ENCODE peak calls at places on chromosomes 1 and 21, in four cellular contexts. O is K562, B is GM12878, G is A549. Z is an unnamed sample.

GRCh38 chr1:96309783-96310182 is 411.8 kb upstream of the PTBP2 start:
- DNase-seq in B (no peak), O (no peak), G (peak), Z (peak)

GRCh38 chr1:35847935-35848565 is 35.0 kb upstream of the AGO1 start:
- DNase-seq in O (no peak), B (no peak), G (no peak), Z (no peak)

GRCh38 chr1:48043524-48043923 is 46.3 kb upstream of the TRABD2B start:
- DNase-seq in B (no peak), O (no peak), G (no peak), Z (no peak)

GRCh38 chr1:47935163-47935562 is 62.0 kb downstream of the TRABD2B start:
- DNase-seq in G (no peak), O (no peak), B (no peak), Z (no peak)

GRCh38 chr1:212728606-212729005 is 29.0 kb upstream of the BATF3 start:
- DNase-seq in O (no peak), B (no peak), G (no peak), Z (no peak)

GRCh38 chr1:160761886-160762285 is 22.8 kb downstream of the SLAMF7 start:
- DNase-seq in G (no peak), B (no peak), O (no peak), Z (no peak)

GRCh38 chr1:33137800-33138199 is 44.0 kb downstream of the TRIM62 start:
- DNase-seq in O (peak), B (no peak), G (no peak), Z (peak)

GRCh38 chr1:53206735-53207379 is 10.2 kb downstream of the CPT2 start:
- DNase-seq in B (no peak), G (no peak), O (no peak), Z (no peak)

GRCh38 chr1:211035821-211036380 is 98.0 kb downstream of the KCNH1 start:
- DNase-seq in B (no peak), O (no peak), G (no peak), Z (no peak)

GRCh38 chr1:184622136-184622823 is 132.4 kb downstream of the EDEM3 start:
- DNase-seq in B (no peak), O (no peak), G (peak), Z (peak)

GRCh38 chr1:30054126-30054525 is 669.3 kb downstream of the MATN1 start:
- DNase-seq in G (no peak), O (no peak), B (no peak), Z (no peak)

GRCh38 chr1:232556336-232556735 is 73.6 kb downstream of the SIPA1L2 start:
- DNase-seq in G (no peak), B (no peak), O (no peak), Z (no peak)
- TF ChIP-seq SMC3 in G (no peak), B (no peak), O (no peak), Z (no peak)

DNA sequence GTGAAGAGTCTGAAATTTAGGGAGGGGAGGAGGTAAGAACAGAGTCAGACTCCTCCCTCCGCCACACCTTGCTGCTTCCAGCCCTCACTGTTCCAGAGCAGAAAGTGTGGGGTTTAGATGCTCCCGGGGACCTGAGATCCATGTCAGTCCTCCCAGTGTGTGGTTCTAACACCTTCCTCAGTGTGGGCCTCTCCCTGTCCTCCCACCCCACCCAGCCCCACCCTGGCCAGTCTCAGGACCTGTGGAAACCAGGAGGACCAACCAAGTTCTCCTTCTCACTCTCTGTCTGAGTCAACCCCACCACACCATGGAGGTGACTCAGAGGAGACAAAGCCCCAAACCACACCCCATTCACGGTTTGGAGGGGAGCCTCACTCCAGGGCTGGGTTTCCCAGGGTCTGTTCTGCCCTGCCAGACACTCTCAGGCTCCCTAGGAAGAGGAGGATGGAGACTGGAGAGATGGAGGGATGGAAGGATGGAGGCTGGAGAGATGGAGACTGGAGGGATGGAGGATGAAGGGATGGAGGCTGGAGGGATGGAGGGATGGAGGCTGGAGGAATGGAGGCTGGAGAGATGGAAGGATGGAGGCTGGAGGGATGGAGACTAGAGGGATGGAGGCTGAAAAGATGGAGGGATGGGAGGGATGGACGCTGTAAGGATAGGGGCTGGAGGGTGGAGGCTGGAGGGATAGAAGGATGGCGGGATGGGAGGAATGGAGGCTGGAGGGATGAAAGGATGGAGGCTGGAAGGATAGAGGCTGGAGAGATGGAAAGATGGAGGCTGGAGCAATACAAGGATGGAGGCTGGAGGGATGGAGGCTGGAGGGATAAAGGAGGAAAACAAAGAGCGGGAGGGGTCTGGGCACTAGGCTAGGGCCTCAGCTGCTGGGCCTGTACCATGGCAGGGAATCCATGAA is 100.9 kb upstream of the RUNX3 start:
- DNase-seq in B (peak), O (no peak), G (no peak), Z (peak)
- TF ChIP-seq ELK1 in B (no peak), O (no peak), G (no peak), Z (no peak)

GRCh38 chr1:12626888-12627287 is 8.9 kb upstream of the DHRS3 start:
- DNase-seq in O (no peak), B (no peak), G (no peak), Z (no peak)
- TF ChIP-seq SMC3 in O (no peak), B (no peak), G (no peak), Z (no peak)

DNA sequence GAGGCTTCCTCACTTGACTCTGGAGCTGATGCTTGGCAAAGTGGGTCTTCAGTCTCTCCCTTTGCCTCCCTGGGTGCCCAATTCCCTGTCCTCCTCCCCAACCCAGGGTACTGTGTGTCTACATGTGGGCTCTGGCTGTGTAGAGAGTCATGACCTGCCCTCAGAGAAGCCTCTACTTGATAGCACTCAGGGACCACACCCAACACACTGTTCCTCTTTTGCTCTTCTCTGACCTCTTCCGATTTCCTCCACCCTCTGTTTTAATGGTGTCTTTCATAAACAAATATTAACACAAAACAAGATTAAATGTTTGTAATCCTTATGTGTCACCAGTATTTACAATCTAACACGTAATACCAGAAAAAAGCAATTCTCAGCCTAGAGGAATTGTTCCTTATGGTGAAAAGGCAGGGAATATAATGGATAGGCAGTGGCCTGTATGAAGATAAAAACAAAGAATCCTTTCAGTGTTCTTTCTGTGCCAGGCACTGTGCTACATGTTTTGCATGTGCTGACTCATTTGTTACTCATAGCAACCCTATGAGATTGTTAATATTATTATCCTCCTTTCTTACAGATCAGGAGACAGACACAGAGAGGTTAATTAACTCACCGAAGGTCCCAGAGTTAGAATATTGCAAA is 58.2 kb downstream of the HSD3B1 start:
- DNase-seq in B (peak), G (no peak), O (no peak), Z (no peak)
- TF ChIP-seq ELK1 in B (no peak), G (no peak), O (no peak), Z (no peak)

GRCh38 chr1:5981009-5981380 is 11.2 kb downstream of the NPHP4 start:
- DNase-seq in O (no peak), G (no peak), B (no peak), Z (no peak)

GRCh38 chr1:5983361-5984103 is 8.7 kb downstream of the NPHP4 start:
- DNase-seq in B (no peak), O (peak), G (no peak), Z (peak)

GRCh38 chr1:5985250-5985649 is 7.0 kb downstream of the NPHP4 start:
- DNase-seq in B (no peak), O (no peak), G (no peak), Z (no peak)

GRCh38 chr1:5982276-5982675 is 9.9 kb downstream of the NPHP4 start:
- DNase-seq in O (no peak), B (no peak), G (no peak), Z (no peak)

DNA sequence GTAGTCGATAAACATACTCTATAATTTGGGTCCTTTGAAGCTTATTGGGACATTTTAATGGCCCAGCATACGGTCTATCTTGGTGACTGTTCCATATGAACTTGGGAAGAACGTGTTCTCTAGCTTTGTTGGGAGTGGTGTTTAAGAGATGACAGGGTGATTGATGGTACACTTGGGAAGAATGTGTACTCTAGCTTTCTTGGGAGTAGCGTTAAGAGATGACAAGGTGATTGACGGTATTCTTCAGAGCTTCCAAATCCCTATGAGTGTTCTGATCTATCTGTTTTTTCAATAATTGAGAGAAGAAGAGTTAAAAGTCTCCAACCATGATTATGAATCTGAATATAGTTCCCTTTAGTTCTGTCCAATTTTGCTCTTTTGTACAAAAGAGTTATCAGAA is 9.4 kb downstream of the NPHP4 start:
- DNase-seq in O (peak), G (peak), B (no peak), Z (no peak)
- TF ChIP-seq SMC3 in O (no peak), G (no peak), B (no peak), Z (no peak)

GRCh38 chr1:229060140-229060539 is 210.8 kb upstream of the RAB4A start:
- DNase-seq in O (no peak), G (no peak), B (no peak), Z (no peak)

GRCh38 chr1:229062135-229062534 is 208.8 kb upstream of the RAB4A start:
- DNase-seq in O (no peak), B (no peak), G (no peak), Z (no peak)

GRCh38 chr1:229058716-229059115 is 212.2 kb upstream of the RAB4A start:
- DNase-seq in B (no peak), O (no peak), G (no peak), Z (no peak)

GRCh38 chr1:229059671-229060079 is 211.2 kb upstream of the RAB4A start:
- DNase-seq in O (no peak), B (no peak), G (no peak), Z (peak)

GRCh38 chr1:229058111-229058551 is 212.8 kb upstream of the RAB4A start:
- DNase-seq in O (no peak), G (no peak), B (no peak), Z (no peak)
- TF ChIP-seq ELK1 in O (no peak), G (no peak), B (no peak), Z (no peak)

GRCh38 chr1:63601912-63602311 is 8.7 kb downstream of the PGM1 start:
- DNase-seq in G (no peak), O (no peak), B (no peak), Z (no peak)
- TF ChIP-seq SMC3 in G (no peak), O (no peak), B (no peak), Z (no peak)

GRCh38 chr1:9910080-9910424 is at the start of gene CTNNBIP1:
- DNase-seq in O (no peak), G (no peak), B (no peak), Z (no peak)
- TF ChIP-seq ELK1 in O (no peak), G (no peak), B (no peak), Z (no peak)

DNA sequence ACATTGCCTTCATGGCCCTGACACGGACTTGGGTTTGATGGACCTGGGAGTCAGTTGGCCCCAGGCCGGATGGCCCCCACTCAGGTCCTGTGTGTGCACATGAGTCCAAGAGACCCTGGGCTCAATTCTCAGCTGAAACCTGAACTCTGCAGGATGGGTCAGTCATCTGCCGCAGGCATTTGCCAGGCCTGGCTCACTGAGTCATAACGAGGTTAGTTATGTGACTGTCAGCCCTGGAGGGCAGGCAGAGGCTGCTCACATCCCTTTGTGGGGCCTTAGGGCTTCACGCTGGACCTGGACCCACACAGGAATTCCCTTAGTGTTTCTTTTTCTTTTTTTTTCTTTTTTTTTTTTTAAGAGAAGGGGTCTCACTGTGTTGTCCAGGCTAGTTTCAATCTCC is 46.5 kb downstream of the PSMG1 start:
- DNase-seq in O (no peak), B (no peak), G (no peak), Z (peak)
- TF ChIP-seq SMC3 in O (no peak), B (no peak), G (no peak), Z (no peak)

DNA sequence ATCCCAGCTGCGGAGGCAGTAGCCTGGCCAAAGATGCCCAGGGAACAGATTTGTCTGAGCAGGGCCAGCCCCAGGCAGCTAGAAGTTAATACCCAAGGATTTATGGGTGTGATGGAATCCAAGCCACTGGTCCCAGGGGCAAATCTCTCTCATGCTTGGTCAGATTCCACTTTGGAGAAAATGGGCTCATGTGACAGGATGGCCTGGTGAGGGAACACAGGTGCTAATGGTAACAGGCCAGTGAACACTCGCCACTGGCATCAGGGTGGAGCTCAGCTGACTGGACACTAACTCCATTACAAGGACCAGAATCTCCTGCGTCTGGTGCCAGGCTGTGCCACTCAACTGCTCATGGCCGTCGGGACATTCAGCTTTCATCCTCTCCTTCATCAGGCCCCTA is 12.0 kb downstream of the MDM4 start:
- DNase-seq in G (no peak), B (no peak), O (no peak), Z (no peak)
- TF ChIP-seq ELK1 in G (no peak), B (no peak), O (no peak), Z (no peak)